ENCODE peak calls at places on chromosomes 7 and 10, in five cellular contexts. One of them, this sample, is unnamed.

GRCh38 chr10:111707066-111707465 is 476.5 kb downstream of the GPAM start:
- DNase-seq in omental fat pad: no peak
- DNase-seq in fibroblast of mammary gland: peak; percentile 93
- DNase-seq in ascending aorta: no peak
- DNase-seq in left ventricle myocardium inferior: no peak
- DNase-seq in this sample: peak; percentile 53

GRCh38 chr7:107538001-107538400 is 25.7 kb downstream of the COG5 start:
- DNase-seq in omental fat pad: no peak
- DNase-seq in fibroblast of mammary gland: no peak
- DNase-seq in ascending aorta: no peak
- DNase-seq in left ventricle myocardium inferior: no peak
- DNase-seq in this sample: no peak

GRCh38 chr7:72925546-72926120 is 738 bp downstream of the POM121 start:
- DNase-seq in omental fat pad: no peak
- DNase-seq in fibroblast of mammary gland: peak; percentile 53
- DNase-seq in ascending aorta: no peak
- DNase-seq in left ventricle myocardium inferior: no peak
- DNase-seq in this sample: no peak

GRCh38 chr7:105003275-105003674 is 10.7 kb upstream of the KMT2E start:
- DNase-seq in omental fat pad: peak; percentile 53
- DNase-seq in fibroblast of mammary gland: peak; percentile 89
- DNase-seq in ascending aorta: peak; percentile 90
- DNase-seq in left ventricle myocardium inferior: no peak
- DNase-seq in this sample: peak; percentile 43

GRCh38 chr10:71623098-71623985 is 96.2 kb downstream of the C10orf105 start:
- DNase-seq in omental fat pad: no peak
- DNase-seq in fibroblast of mammary gland: peak; percentile 22
- DNase-seq in ascending aorta: no peak
- DNase-seq in left ventricle myocardium inferior: no peak
- DNase-seq in this sample: no peak

GRCh38 chr7:200290-200689 is 7.9 kb downstream of the FAM20C start:
- DNase-seq in omental fat pad: no peak
- DNase-seq in fibroblast of mammary gland: no peak
- DNase-seq in ascending aorta: no peak
- DNase-seq in left ventricle myocardium inferior: no peak
- DNase-seq in this sample: no peak

GRCh38 chr7:9407816-9408215 is 974.4 kb downstream of the NXPH1 start:
- DNase-seq in omental fat pad: no peak
- DNase-seq in fibroblast of mammary gland: no peak
- DNase-seq in ascending aorta: no peak
- DNase-seq in left ventricle myocardium inferior: no peak
- DNase-seq in this sample: no peak

GRCh38 chr7:151954866-151955820 is 1.1 kb upstream of the GALNTL5 start:
- DNase-seq in omental fat pad: no peak
- DNase-seq in fibroblast of mammary gland: peak; percentile 91
- DNase-seq in ascending aorta: no peak
- DNase-seq in left ventricle myocardium inferior: peak; percentile 59
- DNase-seq in this sample: no peak

GRCh38 chr10:58820862-58821559 is 308.3 kb downstream of the BICC1 start:
- DNase-seq in omental fat pad: no peak
- DNase-seq in fibroblast of mammary gland: peak; percentile 82
- DNase-seq in ascending aorta: no peak
- DNase-seq in left ventricle myocardium inferior: no peak
- DNase-seq in this sample: peak; percentile 11

GRCh38 chr10:48236199-48236621 is 38.3 kb downstream of the FRMPD2 start:
- DNase-seq in omental fat pad: no peak
- DNase-seq in fibroblast of mammary gland: no peak
- DNase-seq in ascending aorta: peak; percentile 50
- DNase-seq in left ventricle myocardium inferior: no peak
- DNase-seq in this sample: no peak

DNA sequence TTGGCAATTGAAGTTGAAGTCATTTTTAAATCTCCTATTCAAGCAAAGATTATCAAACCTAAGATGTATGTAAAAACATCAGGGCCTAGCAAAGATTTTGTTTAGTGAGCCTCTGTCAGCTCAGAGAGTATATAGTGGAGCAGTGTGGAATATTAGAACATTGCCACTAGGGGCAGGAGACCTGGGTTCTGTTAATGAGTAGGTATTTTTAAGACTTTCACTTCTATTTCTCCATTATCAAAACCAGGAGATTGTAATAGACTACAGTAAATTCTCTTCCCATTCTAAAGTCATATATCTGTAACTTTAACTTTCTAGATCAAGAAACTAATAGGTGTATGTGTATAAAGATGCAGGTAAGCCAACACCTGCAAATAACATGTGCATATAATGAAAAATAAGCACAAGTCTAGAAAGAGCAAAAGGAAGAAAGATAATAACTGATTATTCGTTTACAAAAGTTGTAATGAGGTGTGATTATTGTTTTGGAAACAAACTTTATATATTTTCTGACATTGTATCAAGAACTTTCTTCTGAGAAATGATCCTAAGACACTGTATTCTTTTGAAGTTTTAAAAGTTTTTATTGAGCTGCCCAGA is 64.4 kb downstream of the KCND2 start:
- DNase-seq in omental fat pad: no peak
- DNase-seq in fibroblast of mammary gland: peak; percentile 22
- DNase-seq in ascending aorta: no peak
- DNase-seq in left ventricle myocardium inferior: no peak
- DNase-seq in this sample: no peak
- TF ChIP-seq CTCF in omental fat pad: no peak
- TF ChIP-seq CTCF in fibroblast of mammary gland: peak; percentile 58
- TF ChIP-seq CTCF in ascending aorta: no peak
- TF ChIP-seq CTCF in left ventricle myocardium inferior: peak; percentile 40
- TF ChIP-seq CTCF in this sample: no peak

GRCh38 chr10:125962200-125962599 is 65.8 kb downstream of the FANK1 start:
- DNase-seq in omental fat pad: no peak
- DNase-seq in fibroblast of mammary gland: no peak
- DNase-seq in ascending aorta: no peak
- DNase-seq in left ventricle myocardium inferior: no peak
- DNase-seq in this sample: no peak

GRCh38 chr10:125964558-125964957 is 68.2 kb downstream of the FANK1 start:
- DNase-seq in omental fat pad: no peak
- DNase-seq in fibroblast of mammary gland: no peak
- DNase-seq in ascending aorta: no peak
- DNase-seq in left ventricle myocardium inferior: no peak
- DNase-seq in this sample: no peak

GRCh38 chr10:125967533-125967932 is 71.2 kb downstream of the FANK1 start:
- DNase-seq in omental fat pad: no peak
- DNase-seq in fibroblast of mammary gland: no peak
- DNase-seq in ascending aorta: no peak
- DNase-seq in left ventricle myocardium inferior: no peak
- DNase-seq in this sample: no peak

GRCh38 chr10:125955766-125956165 is 59.4 kb downstream of the FANK1 start:
- DNase-seq in omental fat pad: no peak
- DNase-seq in fibroblast of mammary gland: no peak
- DNase-seq in ascending aorta: no peak
- DNase-seq in left ventricle myocardium inferior: no peak
- DNase-seq in this sample: no peak

GRCh38 chr10:125961743-125962142 is 65.4 kb downstream of the FANK1 start:
- DNase-seq in omental fat pad: no peak
- DNase-seq in fibroblast of mammary gland: no peak
- DNase-seq in ascending aorta: no peak
- DNase-seq in left ventricle myocardium inferior: no peak
- DNase-seq in this sample: no peak
- TF ChIP-seq CTCF in omental fat pad: no peak
- TF ChIP-seq CTCF in fibroblast of mammary gland: no peak
- TF ChIP-seq CTCF in ascending aorta: no peak
- TF ChIP-seq CTCF in left ventricle myocardium inferior: no peak
- TF ChIP-seq CTCF in this sample: no peak

GRCh38 chr10:55169509-55169908 is 368.5 kb upstream of the PCDH15 start:
- DNase-seq in omental fat pad: no peak
- DNase-seq in fibroblast of mammary gland: no peak
- DNase-seq in ascending aorta: no peak
- DNase-seq in left ventricle myocardium inferior: no peak
- DNase-seq in this sample: no peak

GRCh38 chr10:55180357-55180756 is 379.3 kb upstream of the PCDH15 start:
- DNase-seq in omental fat pad: no peak
- DNase-seq in fibroblast of mammary gland: no peak
- DNase-seq in ascending aorta: no peak
- DNase-seq in left ventricle myocardium inferior: no peak
- DNase-seq in this sample: no peak

GRCh38 chr10:55174419-55174818 is 373.4 kb upstream of the PCDH15 start:
- DNase-seq in omental fat pad: no peak
- DNase-seq in fibroblast of mammary gland: no peak
- DNase-seq in ascending aorta: no peak
- DNase-seq in left ventricle myocardium inferior: no peak
- DNase-seq in this sample: no peak
- TF ChIP-seq CTCF in omental fat pad: no peak
- TF ChIP-seq CTCF in fibroblast of mammary gland: no peak
- TF ChIP-seq CTCF in ascending aorta: no peak
- TF ChIP-seq CTCF in left ventricle myocardium inferior: no peak
- TF ChIP-seq CTCF in this sample: no peak

DNA sequence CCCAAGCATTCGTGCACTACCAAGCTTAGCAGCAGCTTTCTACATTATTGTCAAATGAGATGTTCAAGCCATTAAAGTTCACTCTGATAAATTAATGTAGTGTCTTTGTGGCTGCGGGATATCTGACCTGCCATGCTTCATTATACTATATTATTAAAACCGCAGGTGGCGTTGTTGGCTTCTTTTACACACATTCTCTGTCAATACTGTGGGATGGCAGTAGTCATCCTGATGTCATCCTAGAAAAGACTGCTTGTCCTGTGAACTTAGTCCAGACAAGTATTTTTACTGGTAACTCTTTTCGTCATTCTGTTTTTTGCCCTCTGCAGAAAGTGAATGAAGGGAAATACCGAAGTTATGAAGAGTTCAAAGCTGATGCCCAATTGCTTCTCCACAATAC is 103.9 kb downstream of the ZMYND11 start:
- DNase-seq in omental fat pad: no peak
- DNase-seq in fibroblast of mammary gland: peak; percentile 59
- DNase-seq in ascending aorta: no peak
- DNase-seq in left ventricle myocardium inferior: no peak
- DNase-seq in this sample: no peak
- TF ChIP-seq CTCF in omental fat pad: no peak
- TF ChIP-seq CTCF in fibroblast of mammary gland: no peak
- TF ChIP-seq CTCF in ascending aorta: no peak
- TF ChIP-seq CTCF in left ventricle myocardium inferior: no peak
- TF ChIP-seq CTCF in this sample: no peak

GRCh38 chr10:28047061-28047460 is 48.2 kb upstream of the ODAD2 start:
- DNase-seq in omental fat pad: no peak
- DNase-seq in fibroblast of mammary gland: no peak
- DNase-seq in ascending aorta: no peak
- DNase-seq in left ventricle myocardium inferior: no peak
- DNase-seq in this sample: no peak
- TF ChIP-seq CTCF in omental fat pad: no peak
- TF ChIP-seq CTCF in fibroblast of mammary gland: no peak
- TF ChIP-seq CTCF in ascending aorta: no peak
- TF ChIP-seq CTCF in left ventricle myocardium inferior: no peak
- TF ChIP-seq CTCF in this sample: no peak

GRCh38 chr10:97685395-97685958 is 1.6 kb downstream of the AVPI1 start:
- DNase-seq in omental fat pad: no peak
- DNase-seq in fibroblast of mammary gland: peak; percentile 23
- DNase-seq in ascending aorta: no peak
- DNase-seq in left ventricle myocardium inferior: no peak
- DNase-seq in this sample: no peak
- TF ChIP-seq CTCF in omental fat pad: no peak
- TF ChIP-seq CTCF in fibroblast of mammary gland: peak; percentile 35
- TF ChIP-seq CTCF in ascending aorta: peak; percentile 17
- TF ChIP-seq CTCF in left ventricle myocardium inferior: peak; percentile 44
- TF ChIP-seq CTCF in this sample: peak; percentile 53

DNA sequence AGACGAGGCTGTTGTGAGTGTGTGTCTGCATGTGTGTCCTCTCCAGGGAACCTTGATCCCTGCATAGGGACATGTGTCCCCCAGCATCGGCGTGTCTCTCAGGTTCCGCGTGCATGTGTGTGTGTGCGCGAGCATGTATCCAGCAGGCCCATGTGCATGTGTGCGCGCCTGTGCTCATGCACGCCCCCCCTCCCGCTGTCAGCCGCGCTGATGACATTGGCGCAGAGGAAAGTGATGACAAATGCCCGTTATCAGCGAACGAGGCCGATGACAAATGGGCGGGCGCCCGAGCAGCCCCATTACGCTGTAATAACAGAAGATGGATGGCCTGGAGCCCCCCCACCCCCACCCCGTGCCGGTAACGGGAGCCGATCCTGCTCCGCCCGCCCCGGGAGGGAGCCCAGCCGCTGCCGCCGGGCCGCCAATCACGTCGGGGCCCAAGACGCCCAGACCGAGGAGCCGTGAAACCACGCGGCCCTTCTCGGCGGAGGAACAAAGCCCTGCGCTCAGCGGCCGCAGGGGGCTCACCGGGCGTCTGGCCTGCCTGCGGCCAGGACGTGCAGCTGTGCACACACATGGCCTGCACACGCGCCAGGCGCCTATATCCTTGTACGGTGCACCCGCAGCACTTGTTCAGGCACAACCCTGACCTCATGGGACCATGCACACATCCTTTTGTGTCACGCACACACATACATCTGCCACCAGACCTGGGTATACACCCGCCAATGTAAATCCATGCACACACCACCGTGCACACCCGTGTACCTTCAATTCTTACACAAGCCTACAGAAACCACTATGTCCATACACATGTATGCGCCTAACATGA is 21.5 kb downstream of the POLL start:
- DNase-seq in omental fat pad: no peak
- DNase-seq in fibroblast of mammary gland: no peak
- DNase-seq in ascending aorta: peak; percentile 60
- DNase-seq in left ventricle myocardium inferior: no peak
- DNase-seq in this sample: no peak
- TF ChIP-seq CTCF in omental fat pad: no peak
- TF ChIP-seq CTCF in fibroblast of mammary gland: no peak
- TF ChIP-seq CTCF in ascending aorta: no peak
- TF ChIP-seq CTCF in left ventricle myocardium inferior: no peak
- TF ChIP-seq CTCF in this sample: no peak

DNA sequence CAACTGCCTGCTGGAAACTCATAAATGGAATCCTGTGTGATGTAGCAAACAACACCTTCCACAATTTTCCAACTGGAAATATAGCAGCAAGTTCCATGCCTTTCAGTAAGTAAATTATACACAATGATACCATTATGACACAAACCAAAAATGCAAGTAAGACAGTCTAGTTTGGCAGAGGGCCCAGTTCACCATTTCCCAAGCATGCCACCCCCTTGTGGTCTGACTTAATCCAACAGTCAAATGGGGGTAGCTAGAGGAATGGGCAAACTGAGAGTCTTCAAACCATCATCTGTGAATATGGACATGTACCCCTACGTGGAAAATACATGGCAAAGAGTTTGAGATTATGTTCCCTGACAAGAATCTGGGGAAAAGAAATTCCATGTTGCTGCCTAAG is 137.6 kb upstream of the VWC2 start:
- DNase-seq in omental fat pad: no peak
- DNase-seq in fibroblast of mammary gland: no peak
- DNase-seq in ascending aorta: no peak
- DNase-seq in left ventricle myocardium inferior: no peak
- DNase-seq in this sample: no peak
- TF ChIP-seq CTCF in omental fat pad: no peak
- TF ChIP-seq CTCF in fibroblast of mammary gland: no peak
- TF ChIP-seq CTCF in ascending aorta: no peak
- TF ChIP-seq CTCF in left ventricle myocardium inferior: no peak
- TF ChIP-seq CTCF in this sample: no peak

GRCh38 chr7:22586806-22587180 is 86.8 kb upstream of the STEAP1B start:
- DNase-seq in omental fat pad: no peak
- DNase-seq in fibroblast of mammary gland: peak; percentile 56
- DNase-seq in ascending aorta: no peak
- DNase-seq in left ventricle myocardium inferior: no peak
- DNase-seq in this sample: no peak
- TF ChIP-seq CTCF in omental fat pad: no peak
- TF ChIP-seq CTCF in fibroblast of mammary gland: peak; percentile 57
- TF ChIP-seq CTCF in ascending aorta: no peak
- TF ChIP-seq CTCF in left ventricle myocardium inferior: peak; percentile 51
- TF ChIP-seq CTCF in this sample: peak; percentile 56